ENCODE peak calls at places on chromosomes 3 and 15, in six cellular contexts. C is spleen, H is GM13976, F is bronchial epithelial cell, L is GM13977, I is OCI-LY7. V is an unnamed sample.

GRCh38 chr3:4061201-4061600 is 242.0 kb upstream of the SETMAR start:
- DNase-seq in F (no peak), I (no peak), L (no peak), H (no peak), C (no peak), V (no peak)

GRCh38 chr3:186529204-186529999 is 14.8 kb downstream of the CRYGS start:
- DNase-seq in H (no peak), L (no peak), I (peak; percentile 39), C (no peak), F (no peak), V (no peak)

GRCh38 chr3:20608054-20608738 is 422.2 kb upstream of the SGO1 start:
- DNase-seq in L (no peak), C (no peak), F (no peak), I (no peak), H (no peak), V (no peak)

GRCh38 chr3:119912220-119912619 is 130.3 kb downstream of the NR1I2 start:
- DNase-seq in F (peak; percentile 50), H (no peak), I (no peak), L (no peak), C (no peak), V (no peak)

GRCh38 chr3:37923576-37923926 is 61.9 kb downstream of the CTDSPL start:
- DNase-seq in I (no peak), L (no peak), H (no peak), F (no peak), C (no peak), V (no peak)

GRCh38 chr3:44886561-44886960 is 12.2 kb downstream of the TGM4 start:
- DNase-seq in L (no peak), F (peak; percentile 99), I (no peak), C (no peak), H (no peak), V (no peak)

GRCh38 chr15:83626171-83626802 is 27.6 kb upstream of the ADAMTSL3 start:
- DNase-seq in L (no peak), I (no peak), C (no peak), F (peak; percentile 55), H (no peak), V (no peak)

GRCh38 chr3:194285024-194285858 is 65.9 kb downstream of the CPN2 start:
- DNase-seq in H (no peak), F (peak; percentile 69), C (no peak), L (no peak), I (no peak), V (no peak)

GRCh38 chr15:64699767-64700388 is 75.5 kb downstream of the RBPMS2 start:
- DNase-seq in H (no peak), F (peak; percentile 37), I (no peak), L (no peak), C (peak; percentile 54), V (peak; percentile 66)

GRCh38 chr3:27686642-27687041 is 35.5 kb downstream of the EOMES start:
- DNase-seq in L (no peak), I (no peak), H (no peak), F (peak; percentile 45), C (no peak), V (no peak)

GRCh38 chr3:168511428-168512014 is 415.8 kb upstream of the GOLIM4 start:
- DNase-seq in L (no peak), F (peak; percentile 10), I (peak; percentile 0), C (no peak), H (no peak), V (no peak)

DNA sequence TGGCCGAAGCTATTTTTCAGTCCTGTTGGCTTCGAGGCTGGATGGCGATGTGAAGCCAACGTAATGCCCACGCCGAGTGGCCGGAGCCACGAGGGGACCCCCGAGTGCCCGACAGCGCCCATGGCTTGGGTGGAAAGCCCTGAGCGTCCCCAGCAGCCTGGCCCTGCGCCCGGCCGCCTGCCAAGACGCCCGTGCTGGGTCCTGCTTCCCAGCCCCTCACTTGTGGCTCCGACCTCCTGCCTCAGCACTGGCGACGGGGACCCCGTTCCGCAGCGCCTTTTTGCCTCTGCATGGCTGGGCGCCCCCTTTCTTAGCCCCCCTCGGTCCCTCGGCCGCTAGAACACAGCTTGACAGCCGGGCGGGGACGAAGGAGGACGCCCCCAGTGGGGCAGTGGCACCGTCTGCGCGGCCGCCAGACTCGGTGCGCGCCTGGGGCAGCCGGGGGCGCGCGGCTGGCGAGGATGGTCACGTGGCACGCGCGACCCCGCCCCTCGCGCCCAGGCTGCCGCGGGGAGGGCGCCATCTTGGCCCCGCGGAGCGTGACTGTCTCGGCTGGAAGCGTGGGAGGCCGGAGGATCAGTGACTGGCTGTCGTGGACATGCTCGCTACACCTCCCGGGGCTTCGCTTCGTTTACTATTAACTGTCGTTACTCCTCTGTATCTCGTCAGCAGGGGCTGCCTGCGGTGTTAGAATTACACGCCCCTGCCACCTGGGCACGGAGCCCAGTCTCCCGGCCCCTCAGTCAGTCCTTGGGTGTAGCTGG is 626 bp upstream of the GPR176 start:
- DNase-seq in F (peak; percentile 49), H (peak; percentile 91), C (peak; percentile 95), I (peak; percentile 61), L (peak; percentile 92), V (peak; percentile 88)
- TF ChIP-seq CTCF in F (no peak), H (no peak), C (no peak), I (no peak), L (no peak), V (no peak)

GRCh38 chr3:165716592-165716991 is 120.6 kb downstream of the BCHE start:
- DNase-seq in L (no peak), I (no peak), C (no peak), H (no peak), F (no peak), V (no peak)
- TF ChIP-seq CTCF in L (no peak), I (no peak), C (no peak), H (no peak), F (no peak), V (no peak)

GRCh38 chr15:40358492-40359353 is 704 bp downstream of the DISP2 start:
- DNase-seq in C (peak; percentile 89), F (no peak), I (peak; percentile 75), L (peak; percentile 46), H (peak; percentile 48), V (no peak)
- TF ChIP-seq CTCF in C (no peak), F (no peak), I (peak; percentile 62), L (peak; percentile 24), H (peak; percentile 5), V (no peak)

DNA sequence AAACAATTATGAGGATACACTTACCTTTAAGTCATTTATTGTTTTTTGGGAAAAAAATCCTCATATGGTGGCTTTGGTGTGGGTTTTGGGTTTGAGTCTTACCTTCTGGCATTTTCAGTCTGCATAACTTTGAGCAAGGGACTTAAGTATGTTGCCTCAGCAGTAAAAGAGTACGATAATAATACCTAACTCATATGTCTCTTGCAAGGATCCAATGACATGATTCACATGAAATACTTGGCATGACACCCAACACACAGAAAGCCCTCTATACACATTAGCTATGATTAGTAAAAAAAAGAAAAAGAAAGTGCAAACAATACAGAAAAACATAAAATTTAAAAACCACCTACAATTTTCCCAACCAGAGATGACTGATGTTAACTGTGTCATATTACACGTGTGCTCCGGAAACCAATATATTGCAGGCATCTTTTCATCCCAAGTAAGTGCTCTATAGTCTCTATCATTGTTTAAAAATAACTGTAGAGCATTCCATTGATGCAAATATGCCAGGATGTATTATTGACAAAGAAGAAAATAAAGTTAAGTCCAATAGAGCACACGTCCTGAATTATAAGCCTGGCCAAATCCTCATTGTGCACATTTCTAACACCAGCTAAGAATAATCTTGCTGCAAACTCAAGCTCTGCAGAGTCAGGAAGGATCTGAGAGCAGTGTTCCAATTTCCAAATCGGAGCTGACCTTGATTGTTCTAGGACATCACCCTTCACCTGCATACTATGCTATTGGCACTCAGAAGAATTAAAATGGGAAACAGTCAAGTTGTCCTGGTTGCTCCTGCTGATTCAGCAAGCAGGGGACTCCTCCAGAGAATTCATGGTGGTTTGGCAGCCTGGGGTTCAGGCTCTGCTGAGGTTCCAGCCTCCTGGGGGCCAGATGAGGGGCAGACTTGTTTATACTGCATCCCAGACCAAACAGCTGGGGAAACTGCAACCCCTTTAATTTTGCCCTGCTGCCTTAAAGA is 213.4 kb upstream of the ADAMTS9 start:
- DNase-seq in L (no peak), F (peak; percentile 10), C (no peak), H (no peak), I (no peak), V (no peak)
- TF ChIP-seq CTCF in L (no peak), F (no peak), C (no peak), H (no peak), I (no peak), V (no peak)

GRCh38 chr15:52171386-52171785 is 19.8 kb downstream of the GNB5 start:
- DNase-seq in H (no peak), F (no peak), I (peak; percentile 24), L (no peak), C (no peak), V (no peak)
- TF ChIP-seq CTCF in H (no peak), F (no peak), I (peak; percentile 24), L (no peak), C (no peak), V (no peak)

GRCh38 chr3:171456765-171457164 is 3.4 kb downstream of the TNIK start:
- DNase-seq in F (no peak), C (no peak), H (no peak), I (no peak), L (no peak), V (no peak)

GRCh38 chr3:171455603-171456550 is 4.3 kb downstream of the TNIK start:
- DNase-seq in H (no peak), L (no peak), F (peak; percentile 62), C (no peak), I (no peak), V (no peak)

GRCh38 chr3:171454026-171454425 is 6.2 kb downstream of the TNIK start:
- DNase-seq in L (no peak), H (no peak), C (no peak), F (no peak), I (no peak), V (peak; percentile 50)

GRCh38 chr3:171451915-171452707 is 8.1 kb downstream of the TNIK start:
- DNase-seq in L (no peak), I (no peak), C (no peak), H (no peak), F (no peak), V (no peak)

GRCh38 chr3:171453175-171453868 is 6.9 kb downstream of the TNIK start:
- DNase-seq in L (no peak), C (no peak), I (no peak), H (no peak), F (no peak), V (peak; percentile 62)
- TF ChIP-seq CTCF in L (peak; percentile 36), C (no peak), I (peak; percentile 51), H (no peak), F (peak; percentile 32), V (peak; percentile 50)

DNA sequence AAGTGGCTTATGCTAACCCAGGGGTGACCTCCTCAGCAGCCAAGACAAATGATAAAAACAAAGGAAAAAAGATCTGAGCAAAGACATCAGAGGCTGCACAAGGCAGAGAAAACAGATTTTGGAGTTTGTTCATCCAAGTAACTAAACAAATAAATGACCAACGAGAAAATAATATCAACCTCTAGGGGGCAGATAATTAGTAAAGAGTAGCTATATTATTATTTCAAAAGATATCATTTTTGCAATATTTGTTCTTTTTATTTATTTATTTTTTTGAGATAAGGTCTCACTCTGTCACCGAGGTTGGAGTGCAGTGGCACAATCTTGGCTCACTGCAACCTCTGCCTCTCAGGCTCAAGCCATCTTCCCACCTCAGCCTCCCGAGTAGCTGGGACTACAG is 101.8 kb downstream of the PCCB start:
- DNase-seq in I (no peak), H (no peak), L (no peak), F (no peak), C (no peak), V (no peak)
- TF ChIP-seq CTCF in I (peak; percentile 67), H (no peak), L (peak; percentile 7), F (no peak), C (no peak), V (peak; percentile 21)

GRCh38 chr3:69607466-69608035 is 131.7 kb upstream of the MITF start:
- DNase-seq in H (no peak), F (no peak), I (no peak), C (no peak), L (no peak), V (no peak)
- TF ChIP-seq CTCF in H (no peak), F (no peak), I (no peak), C (no peak), L (no peak), V (no peak)

V was measured in nephron progenitor cell.